ENCODE peak calls at places on chromosomes 7 and 10, in ten cellular contexts. A is fibroblast of lung, C is endothelial cell of umbilical vein, I is bronchial epithelial cell, S is left ventricle myocardium inferior, E is choroid plexus epithelial cell, H is IMR-90, W is cardiac muscle cell, K is neural progenitor cell, J is lower lobe of right lung. P is an unnamed sample.

GRCh38 chr10:113035724-113036312 is 85.8 kb downstream of the TCF7L2 start:
- DNase-seq in C (peak), E (no peak), W (no peak), K (no peak), I (no peak), S (no peak), J (no peak), A (no peak), H (no peak), P (no peak)

GRCh38 chr10:79391231-79392019 is 44.2 kb downstream of the PPIF start:
- DNase-seq in C (no peak), E (no peak), W (no peak), K (no peak), J (peak), H (no peak), I (no peak), S (peak), A (no peak), P (no peak)

GRCh38 chr7:18590744-18591340 is 95.3 kb downstream of the HDAC9 start:
- DNase-seq in W (peak), A (peak), H (peak), I (peak), S (no peak), E (peak), J (no peak), C (peak), K (peak), P (peak)

GRCh38 chr10:131022369-131022768 is 289.2 kb downstream of the TCERG1L start:
- DNase-seq in S (no peak), W (no peak), H (no peak), A (no peak), E (no peak), J (no peak), I (no peak), C (no peak), K (no peak), P (no peak)

GRCh38 chr7:12949060-12950045 is 261.9 kb downstream of the ARL4A start:
- DNase-seq in W (no peak), A (peak), E (peak), S (no peak), H (peak), J (no peak), K (no peak), I (no peak), C (peak), P (peak)

GRCh38 chr7:117666019-117666418 is 186.2 kb downstream of the CFTR start:
- DNase-seq in A (peak), C (peak), I (peak), J (no peak), W (peak), E (peak), K (no peak), H (peak), S (no peak), P (peak)

GRCh38 chr7:129502708-129503685 is 666 bp downstream of the SMKR1 start:
- DNase-seq in I (no peak), A (no peak), H (no peak), W (no peak), J (no peak), K (peak), C (peak), E (no peak), S (no peak), P (no peak)

GRCh38 chr7:118573065-118573464 is 348.6 kb downstream of the ANKRD7 start:
- DNase-seq in J (no peak), C (no peak), E (no peak), H (no peak), I (no peak), K (no peak), S (no peak), A (peak), W (no peak), P (peak)

GRCh38 chr10:131821378-131822012 is 79.3 kb upstream of the PPP2R2D start:
- DNase-seq in S (no peak), A (no peak), H (no peak), W (no peak), I (no peak), C (no peak), E (no peak), J (peak), K (no peak), P (no peak)

GRCh38 chr7:5406957-5407930 is 16.4 kb downstream of the TNRC18 start:
- DNase-seq in I (no peak), J (no peak), H (no peak), A (peak), E (peak), W (no peak), S (no peak), K (peak), C (no peak), P (peak)

GRCh38 chr7:33939121-33939520 is 33.8 kb downstream of the BMPER start:
- DNase-seq in E (no peak), J (no peak), A (no peak), K (no peak), H (no peak), C (no peak), S (no peak), W (no peak), I (no peak), P (no peak)

GRCh38 chr7:68203246-68203645 is 1206.6 kb downstream of the TYW1 start:
- DNase-seq in K (peak), J (no peak), C (no peak), S (no peak), A (no peak), I (no peak), E (no peak), H (no peak), W (no peak), P (no peak)

GRCh38 chr10:53013201-53013808 is 240.7 kb upstream of the MBL2 start:
- DNase-seq in I (no peak), J (no peak), A (no peak), H (no peak), K (no peak), W (no peak), E (no peak), S (no peak), C (peak), P (no peak)

GRCh38 chr10:106508920-106509319 is 655.6 kb downstream of the SORCS1 start:
- DNase-seq in E (no peak), A (no peak), K (no peak), W (no peak), S (no peak), I (peak), H (peak), C (no peak), J (no peak), P (no peak)

DNA sequence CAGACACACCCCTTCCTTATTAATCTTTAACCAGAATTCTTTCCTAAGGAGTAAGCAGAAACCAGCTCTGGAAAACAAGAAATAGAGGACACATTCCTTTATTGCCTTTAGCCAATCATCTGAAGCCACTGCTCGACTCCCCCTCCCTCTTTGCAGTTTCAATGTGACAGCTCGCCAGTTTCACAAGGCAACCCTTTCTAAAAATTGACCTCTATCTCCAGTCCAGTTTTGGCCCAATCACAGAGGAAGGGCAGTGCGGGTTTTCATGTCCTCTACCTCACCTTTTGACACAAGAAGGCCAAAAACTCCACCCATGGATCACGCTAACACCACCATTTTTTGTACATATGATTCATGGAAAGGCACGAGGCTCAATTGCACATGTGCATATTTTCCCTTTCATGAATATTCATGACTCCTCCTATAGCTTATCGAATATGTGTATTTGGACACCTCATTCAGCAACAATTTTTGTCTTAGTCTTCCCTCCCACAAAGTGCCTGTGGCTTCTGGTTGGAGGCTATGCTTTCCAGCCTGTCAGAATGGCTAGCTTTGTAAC is 24.3 kb downstream of the IFIT3 start:
- DNase-seq in J (no peak), W (peak), I (peak), E (peak), H (peak), A (peak), K (no peak), C (peak), S (no peak), P (peak)
- H3K4me3 ChIP-seq in J (no peak), W (no peak), I (no peak), E (peak), H (peak), A (no peak), K (no peak), C (no peak), S (peak), P (peak)

DNA sequence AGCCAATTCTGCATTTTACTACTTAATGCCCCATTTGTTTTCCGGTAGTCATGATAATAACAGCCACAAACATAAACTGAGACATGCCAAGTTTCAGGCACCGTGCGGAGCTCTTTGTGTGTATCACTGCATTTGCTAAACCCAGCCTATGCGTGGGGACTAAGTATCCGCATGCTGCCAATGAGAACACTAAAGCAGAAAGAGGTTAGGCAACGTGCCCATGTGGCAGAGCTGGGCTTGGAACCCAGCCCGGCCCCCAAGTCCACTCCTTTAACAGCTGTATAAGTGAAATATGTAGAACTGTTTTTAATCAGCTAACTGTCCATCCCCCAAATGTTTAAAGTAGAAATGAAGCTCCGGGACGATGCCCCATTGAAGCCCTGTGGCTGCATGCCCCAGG is 54.1 kb downstream of the SLIT1 start:
- DNase-seq in J (no peak), C (no peak), H (no peak), K (no peak), A (peak), S (no peak), W (peak), E (no peak), I (no peak), P (no peak)
- H3K4me3 ChIP-seq in J (no peak), C (no peak), H (no peak), K (no peak), A (no peak), S (no peak), W (no peak), E (no peak), I (no peak), P (no peak)

DNA sequence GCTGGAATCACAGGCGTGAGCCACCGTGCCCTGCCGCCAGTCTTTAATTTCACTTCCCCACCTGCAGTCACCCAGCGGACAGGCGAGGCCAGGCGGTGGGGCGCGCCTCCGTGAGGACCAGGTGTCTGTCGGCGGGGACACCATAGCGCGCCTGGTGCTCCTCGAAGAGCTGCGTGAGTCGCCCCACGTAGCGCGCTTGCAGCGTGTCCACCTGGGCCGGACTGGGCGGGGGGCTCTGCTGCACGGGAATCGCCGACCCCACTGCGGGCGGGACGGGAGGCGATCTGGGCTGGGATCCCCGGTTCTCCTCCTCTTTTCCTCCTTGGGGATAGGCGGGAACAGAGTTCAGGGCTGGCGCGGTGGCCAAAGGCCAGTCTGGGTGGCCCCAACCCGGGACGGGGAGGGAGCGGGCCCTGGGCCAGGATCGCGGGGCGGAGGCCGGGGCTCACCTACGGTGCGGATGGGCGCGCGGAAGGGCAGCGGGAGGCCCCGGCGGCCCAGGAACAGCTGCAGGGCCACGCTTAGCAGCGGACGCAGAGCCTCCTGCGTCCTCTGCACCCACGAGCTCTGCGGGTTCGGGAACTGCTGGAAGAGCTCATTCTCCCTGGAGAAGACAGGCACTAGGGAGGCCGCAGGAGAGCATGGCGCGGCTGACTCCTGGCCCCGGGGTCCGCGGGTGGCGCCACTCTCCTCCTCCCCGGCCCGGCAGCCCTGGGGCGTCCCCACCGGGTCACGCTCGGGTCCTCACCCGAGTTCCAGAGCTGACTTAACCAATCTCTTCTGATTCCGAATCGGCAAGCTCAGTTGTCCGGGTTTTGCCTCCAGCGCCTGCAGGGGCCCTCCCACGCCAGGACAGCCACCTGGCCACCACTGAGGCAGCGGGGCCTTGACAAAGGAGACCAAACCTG is 1.1 kb upstream of the MOGAT3 start:
- DNase-seq in H (no peak), J (no peak), W (peak), E (no peak), S (no peak), C (no peak), I (no peak), A (no peak), K (peak), P (no peak)
- H3K4me3 ChIP-seq in H (no peak), J (peak), W (no peak), E (peak), S (peak), C (no peak), I (no peak), A (no peak), K (peak), P (no peak)

GRCh38 chr10:30529373-30529998 is 95.5 kb downstream of the MAP3K8 start:
- DNase-seq in I (no peak), W (no peak), J (peak), A (no peak), H (no peak), C (no peak), K (no peak), S (peak), E (no peak), P (no peak)
- H3K4me3 ChIP-seq in I (no peak), W (no peak), J (peak), A (no peak), H (no peak), C (no peak), K (no peak), S (no peak), E (no peak), P (no peak)

GRCh38 chr10:25257646-25258045 is 82.8 kb downstream of the GPR158 start:
- DNase-seq in J (no peak), K (no peak), S (no peak), E (no peak), H (no peak), A (no peak), W (peak), C (no peak), I (no peak), P (no peak)
- H3K4me3 ChIP-seq in J (no peak), K (no peak), S (no peak), E (no peak), H (no peak), A (no peak), W (no peak), C (no peak), I (no peak), P (no peak)

GRCh38 chr7:97017197-97018125 is 7.2 kb downstream of the DLX5 start:
- DNase-seq in E (no peak), K (peak), J (no peak), C (no peak), I (no peak), W (no peak), A (no peak), S (no peak), H (no peak), P (no peak)
- H3K4me3 ChIP-seq in E (no peak), K (peak), J (no peak), C (no peak), I (no peak), W (no peak), A (no peak), S (peak), H (no peak), P (no peak)

DNA sequence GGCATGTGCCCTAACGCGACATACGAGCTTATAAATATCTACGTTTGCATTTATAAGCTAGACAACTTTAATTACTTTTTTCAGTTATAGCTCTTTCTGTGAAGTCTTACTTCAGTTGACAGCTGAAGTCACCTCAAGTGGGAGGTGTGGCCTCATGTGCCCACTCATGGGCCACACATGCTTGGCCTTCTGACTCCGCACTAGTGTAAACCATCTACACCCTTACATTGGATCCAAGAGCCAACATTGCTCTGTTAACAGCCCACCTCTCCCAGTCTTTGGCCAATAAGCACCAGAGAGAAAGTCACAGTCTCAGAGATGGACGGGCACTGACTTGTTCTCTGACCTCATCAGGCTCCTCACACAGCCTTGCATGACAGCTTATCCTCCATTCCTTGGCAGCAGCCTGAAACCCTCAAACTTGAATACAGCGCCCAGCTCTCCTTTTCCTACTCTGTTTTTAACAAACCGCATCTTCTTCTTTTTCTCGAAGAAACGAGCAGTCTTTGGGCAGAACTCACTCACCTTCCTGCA is 70.9 kb upstream of the AMPH start:
- DNase-seq in J (no peak), K (no peak), C (no peak), I (peak), A (no peak), H (no peak), S (no peak), W (no peak), E (no peak), P (no peak)
- H3K4me3 ChIP-seq in J (no peak), K (no peak), C (no peak), I (no peak), A (no peak), H (no peak), S (no peak), W (no peak), E (no peak), P (no peak)

DNA sequence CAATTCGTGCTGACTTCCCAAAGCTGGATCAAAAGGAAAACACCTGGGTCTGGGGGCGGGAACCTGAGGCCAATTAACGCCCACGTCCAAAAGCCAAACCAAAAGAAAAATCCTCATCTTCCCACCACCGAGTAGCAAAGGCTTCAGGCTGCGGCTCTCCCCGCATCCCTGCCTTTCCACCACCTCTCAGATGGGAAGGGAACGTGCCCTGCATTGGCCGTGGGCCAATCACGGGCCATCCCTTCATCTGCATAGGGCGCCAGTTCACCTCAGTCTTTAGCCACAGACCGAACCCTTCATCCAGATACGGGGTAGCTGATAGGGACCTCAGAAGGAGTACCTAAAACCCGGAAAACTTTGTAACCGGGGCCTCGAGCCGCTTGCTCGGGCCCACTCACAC is 602 bp downstream of the PRPF18 start:
- DNase-seq in H (no peak), K (peak), W (no peak), I (no peak), E (peak), C (no peak), J (no peak), S (no peak), A (no peak), P (no peak)
- H3K4me3 ChIP-seq in H (peak), K (peak), W (peak), I (peak), E (peak), C (peak), J (peak), S (peak), A (peak), P (peak)

GRCh38 chr10:25743832-25744231 is 190.2 kb upstream of the MYO3A start:
- DNase-seq in S (no peak), C (no peak), I (no peak), W (no peak), J (no peak), K (no peak), E (no peak), A (no peak), H (no peak), P (no peak)

GRCh38 chr10:25744574-25744973 is 189.5 kb upstream of the MYO3A start:
- DNase-seq in K (no peak), I (no peak), E (no peak), J (no peak), W (no peak), S (no peak), C (no peak), A (no peak), H (no peak), P (no peak)

GRCh38 chr10:25748509-25748908 is 185.5 kb upstream of the MYO3A start:
- DNase-seq in A (no peak), I (no peak), E (no peak), H (no peak), C (no peak), J (no peak), S (no peak), W (no peak), K (no peak), P (no peak)

GRCh38 chr10:25745976-25746375 is 188.1 kb upstream of the MYO3A start:
- DNase-seq in K (peak), C (no peak), E (no peak), J (no peak), S (no peak), H (no peak), W (peak), I (peak), A (peak), P (no peak)

GRCh38 chr10:25747038-25747437 is 187.0 kb upstream of the MYO3A start:
- DNase-seq in H (no peak), A (peak), I (peak), K (no peak), J (no peak), W (no peak), E (no peak), C (no peak), S (no peak), P (no peak)
- H3K4me3 ChIP-seq in H (no peak), A (no peak), I (no peak), K (no peak), J (no peak), W (no peak), E (no peak), C (no peak), S (no peak), P (no peak)